ENCODE peak calls at places on chromosome 20, in five cellular contexts. One of them, this sample, is unnamed.

GRCh38 chr20:36091561-36092423 is 62.7 kb upstream of the EPB41L1 start:
- DNase-seq in progenitor cell of endocrine pancreas: no peak
- DNase-seq in fibroblast of mammary gland: no peak
- DNase-seq in right atrium auricular region: no peak
- DNase-seq in colonic mucosa: no peak
- DNase-seq in this sample: no peak

GRCh38 chr20:35398660-35399144 is 13.1 kb downstream of the UQCC1 start:
- DNase-seq in progenitor cell of endocrine pancreas: no peak
- DNase-seq in fibroblast of mammary gland: peak; percentile 67
- DNase-seq in right atrium auricular region: no peak
- DNase-seq in colonic mucosa: no peak
- DNase-seq in this sample: no peak

GRCh38 chr20:17298169-17298568 is 71.3 kb downstream of the PCSK2 start:
- DNase-seq in progenitor cell of endocrine pancreas: no peak
- DNase-seq in fibroblast of mammary gland: no peak
- DNase-seq in right atrium auricular region: no peak
- DNase-seq in colonic mucosa: no peak
- DNase-seq in this sample: no peak

GRCh38 chr20:57653546-57653900 is 33.3 kb upstream of the ZBP1 start:
- DNase-seq in progenitor cell of endocrine pancreas: no peak
- DNase-seq in fibroblast of mammary gland: no peak
- DNase-seq in right atrium auricular region: peak; percentile 38
- DNase-seq in colonic mucosa: no peak
- DNase-seq in this sample: peak; percentile 17

GRCh38 chr20:46865824-46866223 is 28.8 kb upstream of the EYA2 start:
- DNase-seq in progenitor cell of endocrine pancreas: no peak
- DNase-seq in fibroblast of mammary gland: no peak
- DNase-seq in right atrium auricular region: no peak
- DNase-seq in colonic mucosa: no peak
- DNase-seq in this sample: no peak

GRCh38 chr20:53829086-53829703 is 235.6 kb upstream of the ZNF217 start:
- DNase-seq in progenitor cell of endocrine pancreas: no peak
- DNase-seq in fibroblast of mammary gland: peak; percentile 98
- DNase-seq in right atrium auricular region: no peak
- DNase-seq in colonic mucosa: no peak
- DNase-seq in this sample: no peak

GRCh38 chr20:57160985-57161384 is 105.5 kb downstream of the BMP7 start:
- DNase-seq in progenitor cell of endocrine pancreas: no peak
- DNase-seq in fibroblast of mammary gland: no peak
- DNase-seq in right atrium auricular region: no peak
- DNase-seq in colonic mucosa: no peak
- DNase-seq in this sample: no peak

GRCh38 chr20:5780233-5781217 is 30.3 kb downstream of the SHLD1 start:
- DNase-seq in progenitor cell of endocrine pancreas: no peak
- DNase-seq in fibroblast of mammary gland: no peak
- DNase-seq in right atrium auricular region: no peak
- DNase-seq in colonic mucosa: peak; percentile 49
- DNase-seq in this sample: no peak

GRCh38 chr20:19272976-19273654 is 60.7 kb downstream of the SLC24A3 start:
- DNase-seq in progenitor cell of endocrine pancreas: no peak
- DNase-seq in fibroblast of mammary gland: no peak
- DNase-seq in right atrium auricular region: no peak
- DNase-seq in colonic mucosa: no peak
- DNase-seq in this sample: no peak

GRCh38 chr20:32429343-32429742 is 71.2 kb downstream of the ASXL1 start:
- DNase-seq in progenitor cell of endocrine pancreas: no peak
- DNase-seq in fibroblast of mammary gland: no peak
- DNase-seq in right atrium auricular region: no peak
- DNase-seq in colonic mucosa: no peak
- DNase-seq in this sample: no peak

GRCh38 chr20:58852559-58853271 is at the start of gene GNAS:
- DNase-seq in progenitor cell of endocrine pancreas: peak; percentile 47
- DNase-seq in fibroblast of mammary gland: peak; percentile 62
- DNase-seq in right atrium auricular region: no peak
- DNase-seq in colonic mucosa: peak; percentile 52
- DNase-seq in this sample: peak; percentile 52

GRCh38 chr20:58851969-58852458 is 502 bp upstream of the GNAS start:
- DNase-seq in progenitor cell of endocrine pancreas: no peak
- DNase-seq in fibroblast of mammary gland: no peak
- DNase-seq in right atrium auricular region: no peak
- DNase-seq in colonic mucosa: no peak
- DNase-seq in this sample: no peak

GRCh38 chr20:58851221-58851968 is 693 bp upstream of the GNAS-AS1 start:
- DNase-seq in progenitor cell of endocrine pancreas: no peak
- DNase-seq in fibroblast of mammary gland: no peak
- DNase-seq in right atrium auricular region: no peak
- DNase-seq in colonic mucosa: no peak
- DNase-seq in this sample: no peak

GRCh38 chr20:58853466-58853865 is 950 bp downstream of the GNAS start:
- DNase-seq in progenitor cell of endocrine pancreas: no peak
- DNase-seq in fibroblast of mammary gland: no peak
- DNase-seq in right atrium auricular region: no peak
- DNase-seq in colonic mucosa: no peak
- DNase-seq in this sample: no peak

GRCh38 chr20:58850693-58851174 is at the start of gene GNAS-AS1:
- DNase-seq in progenitor cell of endocrine pancreas: peak; percentile 86
- DNase-seq in fibroblast of mammary gland: peak; percentile 89
- DNase-seq in right atrium auricular region: peak; percentile 73
- DNase-seq in colonic mucosa: peak; percentile 84
- DNase-seq in this sample: peak; percentile 94
- TF ChIP-seq CTCF in progenitor cell of endocrine pancreas: no peak
- TF ChIP-seq CTCF in fibroblast of mammary gland: no peak
- TF ChIP-seq CTCF in right atrium auricular region: no peak
- TF ChIP-seq CTCF in colonic mucosa: no peak
- TF ChIP-seq CTCF in this sample: peak; percentile 9

GRCh38 chr20:37980383-37980782 is 52.9 kb downstream of the TTI1 start:
- DNase-seq in progenitor cell of endocrine pancreas: no peak
- DNase-seq in fibroblast of mammary gland: no peak
- DNase-seq in right atrium auricular region: no peak
- DNase-seq in colonic mucosa: peak; percentile 4
- DNase-seq in this sample: no peak

GRCh38 chr20:37980876-37981275 is 52.4 kb downstream of the TTI1 start:
- DNase-seq in progenitor cell of endocrine pancreas: no peak
- DNase-seq in fibroblast of mammary gland: no peak
- DNase-seq in right atrium auricular region: no peak
- DNase-seq in colonic mucosa: peak; percentile 12
- DNase-seq in this sample: no peak

GRCh38 chr20:37977786-37978185 is 55.5 kb downstream of the TTI1 start:
- DNase-seq in progenitor cell of endocrine pancreas: no peak
- DNase-seq in fibroblast of mammary gland: no peak
- DNase-seq in right atrium auricular region: peak; percentile 16
- DNase-seq in colonic mucosa: peak; percentile 4
- DNase-seq in this sample: no peak

GRCh38 chr20:37976862-37977261 is 56.4 kb downstream of the TTI1 start:
- DNase-seq in progenitor cell of endocrine pancreas: no peak
- DNase-seq in fibroblast of mammary gland: no peak
- DNase-seq in right atrium auricular region: no peak
- DNase-seq in colonic mucosa: no peak
- DNase-seq in this sample: no peak

DNA sequence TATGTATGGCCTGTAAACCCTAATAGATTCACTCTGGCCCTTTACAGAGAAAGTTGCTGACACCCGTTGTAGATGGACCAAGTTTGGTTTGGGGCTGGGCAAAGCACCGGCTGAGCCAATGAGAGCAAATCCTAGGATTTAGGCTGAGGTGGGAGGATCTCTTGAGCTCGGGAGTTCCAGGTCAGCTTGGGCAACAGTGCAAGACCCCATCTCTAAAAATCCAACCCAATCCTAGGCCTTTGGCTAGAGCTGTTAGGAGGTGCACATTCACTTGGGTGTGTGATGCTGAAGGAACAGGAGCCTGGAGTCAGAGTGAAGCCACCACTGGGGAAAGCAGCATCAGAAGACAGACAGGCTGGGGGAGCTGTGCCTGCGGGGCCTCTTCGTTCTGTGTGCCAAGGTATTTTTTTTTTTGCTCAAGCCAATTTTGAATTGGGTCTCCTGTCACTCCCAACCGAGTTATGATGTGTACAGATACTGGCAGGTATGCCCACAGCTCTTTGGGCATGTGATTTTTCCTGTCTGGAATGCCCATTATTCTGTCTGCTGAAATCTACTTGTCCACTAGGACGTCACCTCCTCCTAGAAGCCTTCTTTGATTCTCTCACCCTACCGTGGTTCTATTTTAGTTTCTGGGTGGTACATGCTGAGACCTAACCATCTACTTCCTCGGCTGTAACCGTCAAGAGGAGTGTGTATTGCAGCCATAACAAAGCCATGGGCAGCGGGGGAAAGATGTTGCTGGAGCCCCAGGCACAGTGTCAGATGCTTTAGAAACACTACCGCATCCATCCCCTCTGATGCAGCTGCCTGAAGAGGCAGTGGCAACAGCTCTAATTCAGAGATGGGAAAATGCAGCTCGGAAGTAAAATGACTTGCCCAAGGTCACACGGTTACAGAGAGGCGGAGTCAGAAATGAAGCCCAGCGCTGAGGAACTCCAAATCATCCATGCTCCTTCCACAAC is 54.0 kb downstream of the TTI1 start:
- DNase-seq in progenitor cell of endocrine pancreas: no peak
- DNase-seq in fibroblast of mammary gland: no peak
- DNase-seq in right atrium auricular region: peak; percentile 36
- DNase-seq in colonic mucosa: peak; percentile 8
- DNase-seq in this sample: no peak
- TF ChIP-seq CTCF in progenitor cell of endocrine pancreas: no peak
- TF ChIP-seq CTCF in fibroblast of mammary gland: no peak
- TF ChIP-seq CTCF in right atrium auricular region: no peak
- TF ChIP-seq CTCF in colonic mucosa: no peak
- TF ChIP-seq CTCF in this sample: no peak

DNA sequence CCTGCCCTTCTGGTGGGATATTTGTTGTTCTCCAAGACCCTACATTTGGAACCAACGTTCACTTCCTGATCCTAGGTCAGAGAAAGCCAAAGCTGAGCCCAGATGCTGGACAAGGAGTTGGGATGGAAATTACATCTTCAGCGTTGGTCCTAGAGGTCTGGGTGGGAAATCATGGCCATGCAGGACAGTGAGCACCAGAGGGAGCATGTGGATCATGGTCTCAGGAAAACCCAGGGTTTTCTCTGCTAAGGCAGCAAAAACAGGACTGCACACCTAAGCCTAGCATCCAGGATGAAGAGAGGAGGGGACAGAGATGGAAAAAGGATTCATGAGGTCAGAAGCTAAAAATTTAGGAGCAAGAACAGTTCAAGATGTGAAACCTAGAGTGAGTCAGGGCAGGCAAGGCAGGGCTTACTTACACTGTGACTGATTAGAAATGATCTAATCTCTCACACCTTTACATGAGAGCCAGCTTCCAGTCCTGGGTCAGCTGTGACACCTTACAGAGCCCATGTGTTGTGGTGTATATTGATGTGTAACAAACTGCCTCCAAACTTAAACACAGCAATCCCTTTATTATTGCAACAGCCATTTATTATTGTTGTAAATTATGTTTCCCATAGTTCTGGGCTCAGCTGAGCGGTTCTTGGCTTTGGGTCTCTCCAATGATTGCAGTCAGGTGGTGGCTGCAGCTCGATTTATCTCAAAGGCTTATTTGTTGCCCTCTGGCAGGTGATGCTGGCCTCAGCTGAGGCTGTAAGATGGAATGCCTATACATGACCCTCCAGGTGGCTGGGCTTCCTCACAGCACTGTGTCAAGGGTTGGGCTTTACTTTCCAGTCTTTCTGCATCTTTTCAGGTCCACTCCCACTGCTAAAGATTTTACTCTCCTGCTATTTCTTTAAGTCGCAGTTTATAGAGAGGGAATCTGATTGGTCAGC is 6.5 kb downstream of the C20orf202 start:
- DNase-seq in progenitor cell of endocrine pancreas: no peak
- DNase-seq in fibroblast of mammary gland: peak; percentile 17
- DNase-seq in right atrium auricular region: no peak
- DNase-seq in colonic mucosa: no peak
- DNase-seq in this sample: no peak
- TF ChIP-seq CTCF in progenitor cell of endocrine pancreas: peak; percentile 14
- TF ChIP-seq CTCF in fibroblast of mammary gland: peak; percentile 29
- TF ChIP-seq CTCF in right atrium auricular region: no peak
- TF ChIP-seq CTCF in colonic mucosa: no peak
- TF ChIP-seq CTCF in this sample: no peak

DNA sequence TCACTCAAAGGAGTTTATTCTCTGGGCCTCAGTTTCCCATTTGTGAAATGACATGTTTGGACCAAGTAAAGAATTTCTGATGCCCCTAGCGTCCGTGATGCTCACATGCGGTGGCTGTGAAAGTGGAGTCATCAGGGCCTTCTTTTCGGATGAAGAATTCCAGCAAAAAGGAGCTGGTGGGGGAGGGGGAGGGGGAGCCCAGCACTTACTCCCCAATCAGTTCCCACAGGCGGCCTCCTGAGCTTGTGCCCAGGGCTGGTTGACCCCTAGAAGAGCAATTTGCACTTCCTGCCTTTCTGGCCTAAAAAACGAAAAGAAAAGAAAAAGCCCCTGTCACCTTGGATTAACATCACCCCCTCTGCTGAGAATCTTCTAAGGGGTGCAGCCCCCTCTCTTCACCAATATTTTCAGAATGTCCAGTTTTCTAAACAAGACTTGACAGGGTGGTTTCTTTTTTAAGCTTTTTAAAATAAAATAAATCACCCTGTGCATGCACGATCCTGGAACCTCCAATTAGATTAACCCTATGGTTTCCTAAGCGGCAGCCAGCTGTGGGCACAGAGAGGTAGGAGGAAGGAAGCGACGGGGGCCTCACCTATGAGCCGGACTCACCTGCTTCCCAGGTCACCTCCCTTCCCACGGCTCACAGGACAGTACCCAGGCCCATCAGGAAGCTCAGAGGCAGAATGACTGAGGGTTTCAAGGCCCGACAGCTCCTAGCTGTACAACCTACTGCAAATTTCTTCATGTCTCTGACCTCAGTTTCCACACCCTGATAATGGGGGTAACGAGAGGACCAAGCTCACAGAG is 10.4 kb upstream of the TGM2 start:
- DNase-seq in progenitor cell of endocrine pancreas: no peak
- DNase-seq in fibroblast of mammary gland: no peak
- DNase-seq in right atrium auricular region: no peak
- DNase-seq in colonic mucosa: no peak
- DNase-seq in this sample: no peak
- TF ChIP-seq CTCF in progenitor cell of endocrine pancreas: no peak
- TF ChIP-seq CTCF in fibroblast of mammary gland: no peak
- TF ChIP-seq CTCF in right atrium auricular region: no peak
- TF ChIP-seq CTCF in colonic mucosa: no peak
- TF ChIP-seq CTCF in this sample: no peak

DNA sequence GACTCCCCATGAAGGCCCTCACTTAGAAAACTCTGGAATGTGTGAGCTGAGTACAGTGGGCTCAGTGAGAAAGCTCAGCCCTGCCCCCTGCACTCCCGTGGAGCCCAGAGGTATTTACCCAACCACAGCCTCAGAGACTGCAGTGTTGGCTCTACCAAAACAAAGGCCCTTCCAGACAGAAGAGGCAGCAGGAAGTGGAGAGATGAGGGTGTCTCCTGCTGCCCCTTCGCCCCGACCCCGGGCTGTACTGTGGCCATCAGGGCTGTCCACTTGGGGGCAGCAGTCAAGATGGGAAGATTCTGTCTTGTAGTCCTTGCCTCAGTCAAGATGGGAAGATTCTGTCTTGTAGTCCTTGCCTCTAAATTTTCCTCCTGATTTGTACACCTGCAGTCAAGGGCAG is 341.3 kb downstream of the TAF4 start:
- DNase-seq in progenitor cell of endocrine pancreas: no peak
- DNase-seq in fibroblast of mammary gland: no peak
- DNase-seq in right atrium auricular region: no peak
- DNase-seq in colonic mucosa: no peak
- DNase-seq in this sample: no peak
- TF ChIP-seq CTCF in progenitor cell of endocrine pancreas: peak; percentile 54
- TF ChIP-seq CTCF in fibroblast of mammary gland: peak; percentile 25
- TF ChIP-seq CTCF in right atrium auricular region: no peak
- TF ChIP-seq CTCF in colonic mucosa: no peak
- TF ChIP-seq CTCF in this sample: no peak

This sample was measured in GM10248.